ENCODE peak calls at places on chromosomes 6 and 20, in five cellular contexts. M is A549, X is K562, Z is HepG2, K is GM12878. R is an unnamed sample.

GRCh38 chr6:109672204-109672603 is 18.8 kb downstream of the AK9 start:
- DNase-seq in M (no peak), X (no peak), Z (no peak), K (no peak), R (no peak)

GRCh38 chr6:117145940-117146339 is 119.4 kb upstream of the VGLL2 start:
- DNase-seq in M (no peak), X (no peak), Z (no peak), K (no peak), R (no peak)

GRCh38 chr6:136873733-136874132 is 48.4 kb upstream of the SLC35D3 start:
- DNase-seq in M (peak), X (no peak), Z (no peak), K (no peak), R (no peak)

GRCh38 chr20:9018346-9018745 is 50.5 kb upstream of the PLCB4 start:
- DNase-seq in M (no peak), X (no peak), Z (no peak), K (no peak), R (no peak)

GRCh38 chr6:18019539-18020534 is 32.4 kb upstream of the KIF13A start:
- DNase-seq in M (no peak), X (no peak), Z (no peak), K (no peak), R (peak)

GRCh38 chr20:48215536-48215935 is 430.3 kb upstream of the SULF2 start:
- DNase-seq in M (no peak), X (no peak), Z (no peak), K (no peak), R (no peak)

GRCh38 chr6:41563060-41563776 is 17.0 kb downstream of the FOXP4 start:
- DNase-seq in M (no peak), X (no peak), Z (no peak), K (no peak), R (no peak)

GRCh38 chr6:138957484-138957883 is 30.6 kb downstream of the REPS1 start:
- DNase-seq in M (no peak), X (no peak), Z (no peak), K (no peak), R (no peak)

GRCh38 chr6:137233561-137234504 is 14.6 kb upstream of the IFNGR1 start:
- DNase-seq in M (peak), X (no peak), Z (peak), K (no peak), R (no peak)

GRCh38 chr6:17354700-17355403 is 38.5 kb upstream of the CAP2 start:
- DNase-seq in M (peak), X (no peak), Z (peak), K (peak), R (no peak)

GRCh38 chr20:59246691-59247090 is 53.7 kb upstream of the EDN3 start:
- DNase-seq in M (no peak), X (no peak), Z (no peak), K (no peak), R (no peak)

GRCh38 chr20:42494290-42494689 is 695.4 kb downstream of the PTPRT start:
- DNase-seq in M (no peak), X (no peak), Z (no peak), K (no peak), R (no peak)

GRCh38 chr6:143536866-143537691 is 25.6 kb upstream of the FUCA2 start:
- DNase-seq in M (peak), X (no peak), Z (peak), K (no peak), R (peak)

GRCh38 chr6:7262037-7262461 is 51.0 kb downstream of the SSR1 start:
- DNase-seq in M (peak), X (peak), Z (no peak), K (no peak), R (peak)

GRCh38 chr6:108564178-108564577 is 3.5 kb downstream of the FOXO3 start:
- DNase-seq in M (no peak), X (no peak), Z (no peak), K (no peak), R (no peak)

GRCh38 chr6:22467645-22468044 is 101.7 kb upstream of the HDGFL1 start:
- DNase-seq in M (no peak), X (no peak), Z (no peak), K (no peak), R (no peak)

GRCh38 chr6:137925299-137925698 is 58.2 kb downstream of the TNFAIP3 start:
- DNase-seq in M (no peak), X (no peak), Z (no peak), K (no peak), R (no peak)

GRCh38 chr20:37295595-37295994 is 6.1 kb downstream of the MANBAL start:
- DNase-seq in M (peak), X (no peak), Z (no peak), K (no peak), R (peak)

GRCh38 chr6:30556714-30556963 is 350 bp upstream of the GNL1 start:
- DNase-seq in M (no peak), X (no peak), Z (no peak), K (no peak), R (peak)

GRCh38 chr6:47161176-47161687 is 119.1 kb upstream of the ADGRF1 start:
- DNase-seq in M (peak), X (no peak), Z (no peak), K (no peak), R (no peak)

GRCh38 chr6:30844118-30844535 is 40.2 kb upstream of the DDR1 start:
- DNase-seq in M (peak), X (no peak), Z (peak), K (no peak), R (peak)

GRCh38 chr6:37011656-37012378 is 6.4 kb downstream of the FGD2 start:
- DNase-seq in M (no peak), X (no peak), Z (no peak), K (no peak), R (no peak)

GRCh38 chr6:158938811-158939254 is 61.2 kb downstream of the RSPH3 start:
- DNase-seq in M (peak), X (peak), Z (no peak), K (no peak), R (peak)

GRCh38 chr6:20906938-20907337 is 372.7 kb downstream of the CDKAL1 start:
- DNase-seq in M (peak), X (no peak), Z (no peak), K (no peak), R (no peak)

GRCh38 chr6:75205776-75206334 is at the start of gene COL12A1:
- DNase-seq in M (peak), X (no peak), Z (no peak), K (no peak), R (peak)

GRCh38 chr6:146673069-146673468 is 74.3 kb downstream of the ADGB start:
- DNase-seq in M (no peak), X (no peak), Z (no peak), K (no peak), R (no peak)

GRCh38 chr6:26216015-26216885 is 129.0 kb downstream of the HFE start:
- DNase-seq in M (no peak), X (peak), Z (peak), K (peak), R (peak)

GRCh38 chr6:2599817-2600216 is 150.9 kb downstream of the MYLK4 start:
- DNase-seq in M (no peak), X (no peak), Z (no peak), K (no peak), R (no peak)

GRCh38 chr20:10463622-10464021 is 28.5 kb downstream of the SLX4IP start:
- DNase-seq in M (peak), X (no peak), Z (peak), K (no peak), R (no peak)

GRCh38 chr20:20519269-20519668 is 151.4 kb downstream of the INSM1 start:
- DNase-seq in M (no peak), X (no peak), Z (peak), K (no peak), R (no peak)

DNA sequence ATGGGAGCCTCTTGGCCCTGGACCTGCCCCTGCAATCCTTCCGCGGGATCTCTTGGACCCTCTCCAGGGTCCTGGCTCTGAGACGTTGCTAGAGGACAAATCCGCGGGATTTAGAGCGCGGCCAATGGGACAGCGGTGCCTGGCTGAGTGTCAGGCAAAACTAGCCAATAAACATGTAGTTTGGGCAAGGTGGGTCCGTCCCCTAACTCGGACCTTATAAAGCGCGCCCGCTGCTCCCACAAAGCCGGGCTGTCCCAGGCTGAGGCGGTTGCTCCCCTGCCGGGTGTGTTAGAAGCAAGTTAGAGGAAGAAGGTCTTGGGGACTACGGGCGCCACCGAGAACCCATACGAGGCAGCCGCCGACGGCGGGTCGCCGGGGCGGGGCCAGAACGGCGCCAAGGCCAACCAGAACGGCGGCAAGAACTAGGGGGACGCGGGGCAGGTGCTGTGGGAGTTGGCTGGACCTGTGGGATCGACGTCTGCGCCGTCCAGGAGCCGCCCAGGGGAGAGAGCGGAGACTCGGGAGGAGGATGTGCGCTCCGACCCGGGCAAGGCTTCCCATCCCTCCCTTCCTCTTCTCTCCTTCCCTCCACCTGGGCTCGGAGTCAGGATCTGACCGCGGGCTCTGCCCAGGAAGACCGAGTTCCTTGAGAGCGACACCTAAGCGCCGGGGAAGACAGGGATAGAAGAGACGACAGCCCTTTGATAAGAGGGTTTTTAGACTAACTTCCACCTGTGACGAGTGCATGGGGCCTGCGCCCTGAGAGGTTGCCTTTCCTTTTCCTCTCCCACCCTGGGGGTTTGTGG is 6.5 kb upstream of the TMEM14A start:
- DNase-seq in M (peak), X (peak), Z (peak), K (peak), R (peak)
- TF ChIP-seq JUNB in M (no peak), X (no peak), Z (no peak), K (no peak), R (no peak)

DNA sequence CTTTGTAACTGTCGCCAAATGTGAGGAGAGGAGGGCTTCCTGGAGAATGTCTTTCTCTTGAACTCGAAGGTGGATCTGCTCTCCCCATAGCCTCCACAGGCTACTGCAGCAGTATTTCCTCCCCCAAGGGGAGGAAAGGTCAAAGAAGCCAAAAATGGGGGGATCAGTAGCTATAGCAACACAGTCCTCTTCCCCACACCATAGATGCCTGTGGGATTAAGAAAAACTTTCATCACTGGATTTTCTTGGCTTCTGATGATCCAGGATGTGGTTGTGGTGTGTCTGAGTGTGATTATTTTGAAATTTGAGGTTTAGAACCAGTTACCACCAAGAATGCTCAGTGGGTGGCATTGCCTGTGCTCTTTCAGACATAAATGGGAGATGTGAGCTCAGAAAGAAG is 140.1 kb upstream of the SPACA1 start:
- DNase-seq in M (no peak), X (no peak), Z (no peak), K (peak), R (no peak)
- TF ChIP-seq JUNB in M (no peak), X (no peak), Z (no peak), K (no peak), R (no peak)

GRCh38 chr6:3850451-3851203 is 1.5 kb downstream of the FAM50B start:
- DNase-seq in M (no peak), X (no peak), Z (no peak), K (peak), R (no peak)
- TF ChIP-seq JUNB in M (no peak), X (no peak), Z (no peak), K (peak), R (no peak)

GRCh38 chr6:3885262-3886036 is 36.3 kb downstream of the FAM50B start:
- DNase-seq in M (peak), X (peak), Z (peak), K (no peak), R (peak)

GRCh38 chr6:3887150-3887700 is 38.1 kb downstream of the FAM50B start:
- DNase-seq in M (peak), X (no peak), Z (peak), K (peak), R (peak)

GRCh38 chr6:3891889-3892288 is 42.7 kb downstream of the FAM50B start:
- DNase-seq in M (no peak), X (no peak), Z (no peak), K (no peak), R (no peak)

GRCh38 chr6:3884007-3884745 is 35.0 kb downstream of the FAM50B start:
- DNase-seq in M (peak), X (no peak), Z (no peak), K (no peak), R (no peak)

GRCh38 chr6:3888153-3888957 is 39.2 kb downstream of the FAM50B start:
- DNase-seq in M (peak), X (no peak), Z (no peak), K (no peak), R (no peak)
- TF ChIP-seq JUNB in M (no peak), X (no peak), Z (no peak), K (no peak), R (no peak)

DNA sequence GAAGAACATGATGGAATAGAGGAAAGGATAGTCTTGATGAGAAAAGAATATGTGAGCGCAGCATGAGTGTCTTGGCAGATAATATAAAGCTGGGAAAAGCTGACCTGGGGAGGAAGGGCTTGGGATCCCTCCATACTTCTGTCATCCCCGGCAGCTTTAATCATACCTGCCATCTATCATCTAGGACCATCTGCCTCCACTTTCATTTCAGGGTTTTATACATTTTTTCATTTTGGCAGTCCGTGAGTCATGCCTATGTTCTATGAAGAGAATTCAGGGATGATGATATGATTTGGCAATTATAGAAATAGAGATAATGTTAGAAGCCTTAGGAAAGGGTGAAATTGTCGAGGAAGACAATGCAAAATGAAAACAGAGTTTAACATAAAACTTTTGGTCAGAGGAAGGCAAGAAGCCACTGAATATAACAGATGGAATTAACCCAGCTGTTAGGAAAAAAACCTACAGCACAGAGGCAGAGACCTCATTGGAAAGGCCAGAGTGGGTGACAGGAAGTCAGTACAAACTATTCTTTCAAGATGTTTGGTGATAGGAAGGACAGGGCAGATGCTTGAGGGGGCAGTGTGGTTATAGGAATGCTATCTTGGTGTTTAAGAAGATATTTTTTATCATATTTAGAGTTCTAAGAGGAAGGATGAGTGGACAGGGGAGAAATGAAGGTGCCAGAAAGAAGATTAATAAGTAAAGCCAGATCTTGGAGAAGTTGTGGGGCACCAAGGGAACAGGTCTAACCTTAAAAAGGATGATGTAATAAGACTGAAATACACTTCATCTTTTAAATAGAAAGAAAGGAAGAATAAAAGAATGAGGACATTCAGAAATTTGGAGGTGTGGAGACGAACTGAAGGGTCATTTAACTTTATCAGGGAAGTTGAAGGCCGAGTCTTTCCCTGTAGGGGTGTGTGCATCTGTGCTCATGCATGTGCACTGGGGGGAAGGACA is 37.8 kb downstream of the MARCKS start:
- DNase-seq in M (no peak), X (no peak), Z (no peak), K (no peak), R (no peak)
- TF ChIP-seq JUNB in M (no peak), X (no peak), Z (no peak), K (no peak), R (no peak)

DNA sequence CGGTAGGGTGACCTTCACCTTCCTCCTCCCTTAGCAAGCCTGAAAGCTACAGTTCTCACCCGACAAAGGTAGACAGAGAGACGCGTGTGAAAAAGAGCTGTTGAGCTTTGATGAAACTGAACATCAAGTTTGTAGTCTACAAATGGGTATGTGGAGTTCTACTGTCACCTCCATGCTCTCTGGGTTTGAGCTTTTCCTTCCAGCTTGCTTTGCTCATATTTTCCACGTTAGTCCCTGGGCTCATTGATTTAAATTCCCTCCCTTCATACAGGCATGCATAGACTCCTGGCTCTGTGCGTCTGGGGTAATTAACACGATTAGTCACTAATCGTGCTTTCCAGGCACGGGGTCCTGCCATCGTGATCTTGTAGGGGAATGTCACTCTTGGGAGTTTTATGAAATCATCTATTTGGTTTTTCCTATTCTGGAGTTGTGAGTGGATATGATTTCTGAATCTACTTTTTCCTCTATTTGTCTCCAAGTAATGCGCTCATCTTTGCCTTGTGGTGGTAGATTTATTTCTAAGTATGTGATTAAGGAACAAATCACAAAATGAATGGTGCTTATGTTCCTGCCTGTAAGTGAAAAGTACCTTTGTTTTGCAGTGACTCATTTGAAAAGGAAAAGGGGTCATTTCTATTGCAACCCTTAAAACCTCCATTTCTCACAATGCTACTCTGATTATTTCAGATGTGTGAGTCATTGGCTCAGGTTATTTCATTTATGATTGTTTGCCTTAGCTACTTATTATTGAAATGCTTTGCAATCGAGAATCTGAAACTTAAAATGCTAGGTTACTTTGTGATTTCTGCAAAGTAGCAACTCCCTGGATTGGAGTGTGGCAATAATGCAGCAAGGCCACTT is 154.6 kb downstream of the ZDHHC14 start:
- DNase-seq in M (peak), X (no peak), Z (peak), K (peak), R (no peak)
- TF ChIP-seq JUNB in M (no peak), X (no peak), Z (no peak), K (peak), R (no peak)

GRCh38 chr6:169940554-169941290 is 189.3 kb downstream of the ERMARD start:
- DNase-seq in M (no peak), X (no peak), Z (no peak), K (no peak), R (no peak)

GRCh38 chr6:169944415-169944814 is 193.0 kb downstream of the ERMARD start:
- DNase-seq in M (no peak), X (no peak), Z (no peak), K (no peak), R (no peak)

GRCh38 chr6:169939554-169940164 is 188.2 kb downstream of the ERMARD start:
- DNase-seq in M (no peak), X (no peak), Z (no peak), K (no peak), R (no peak)

GRCh38 chr6:169943521-169944337 is 192.3 kb downstream of the ERMARD start:
- DNase-seq in M (no peak), X (no peak), Z (no peak), K (no peak), R (no peak)

GRCh38 chr6:169942173-169942572 is 190.8 kb downstream of the ERMARD start:
- DNase-seq in M (no peak), X (no peak), Z (no peak), K (no peak), R (no peak)
- TF ChIP-seq JUNB in M (no peak), X (no peak), Z (no peak), K (no peak), R (no peak)

GRCh38 chr6:78909391-78909790 is 42.0 kb downstream of the IRAK1BP1 start:
- DNase-seq in M (no peak), X (no peak), Z (no peak), K (no peak), R (no peak)
- TF ChIP-seq JUNB in M (no peak), X (no peak), Z (no peak), K (no peak), R (no peak)

GRCh38 chr20:24235740-24236139 is 233.7 kb upstream of the SYNDIG1 start:
- DNase-seq in M (no peak), X (no peak), Z (no peak), K (no peak), R (no peak)
- TF ChIP-seq JUNB in M (no peak), X (no peak), Z (no peak), K (no peak), R (no peak)

DNA sequence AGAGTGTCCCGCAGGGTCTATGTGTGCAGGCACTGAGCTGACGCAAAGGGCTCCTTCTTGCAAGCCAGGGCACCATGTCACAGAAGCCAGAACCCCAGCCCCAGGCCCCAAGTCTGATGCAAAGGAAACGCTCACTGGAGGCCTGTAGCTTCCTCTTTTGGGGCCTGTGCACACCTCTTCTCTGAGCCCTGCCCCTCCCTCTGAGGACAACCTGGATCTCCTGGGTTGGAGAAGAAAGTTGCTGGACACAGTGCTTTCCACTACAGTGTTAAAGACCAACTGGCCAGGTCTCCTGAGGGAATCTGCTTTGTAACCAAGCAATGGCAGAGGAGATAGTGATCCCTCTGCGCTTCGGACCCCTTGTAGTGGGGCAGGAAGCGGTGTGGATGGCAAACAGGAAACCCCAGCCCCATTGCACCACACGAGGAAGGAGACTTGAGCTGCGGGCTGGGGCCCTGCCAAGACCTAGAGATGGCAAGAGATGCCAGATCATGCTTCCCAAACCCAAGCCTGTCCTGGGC is 90.0 kb downstream of the PRND start:
- DNase-seq in M (no peak), X (no peak), Z (no peak), K (peak), R (no peak)
- TF ChIP-seq JUNB in M (no peak), X (no peak), Z (no peak), K (no peak), R (no peak)

R was measured in GM23338.